ENCODE peak calls at places on chromosomes 2 and 18, in four cellular contexts. K is EL, U is transverse colon, T is GM12892. W is an unnamed sample.

GRCh38 chr2:75431276-75431675 is 129.5 kb downstream of the EVA1A start:
- DNase-seq in K (no peak), U (no peak), T (no peak), W (no peak)

GRCh38 chr2:20190862-20191713 is 33.8 kb downstream of the SDC1 start:
- DNase-seq in K (peak), U (peak), T (no peak), W (no peak)

GRCh38 chr18:76721207-76721996 is 101.0 kb upstream of the ZNF236 start:
- DNase-seq in K (no peak), U (no peak), T (no peak), W (no peak)

GRCh38 chr18:78090584-78090983 is 840.9 kb downstream of the GALR1 start:
- DNase-seq in K (no peak), U (no peak), T (no peak), W (no peak)

GRCh38 chr2:153551698-153552097 is 73.1 kb upstream of the RPRM start:
- DNase-seq in K (no peak), U (no peak), T (no peak), W (no peak)

GRCh38 chr2:224440988-224441387 is 39.1 kb upstream of the FAM124B start:
- DNase-seq in K (no peak), U (no peak), T (no peak), W (no peak)

GRCh38 chr2:239311132-239312040 is 89.4 kb downstream of the HDAC4 start:
- DNase-seq in K (no peak), U (peak), T (no peak), W (peak)

GRCh38 chr2:235170016-235170415 is 218.2 kb downstream of the SH3BP4 start:
- DNase-seq in K (peak), U (no peak), T (no peak), W (no peak)

GRCh38 chr2:3522851-3523481 is 3.6 kb upstream of the ADI1 start:
- DNase-seq in K (no peak), U (peak), T (no peak), W (no peak)

GRCh38 chr2:234952270-234953115 is 676 bp downstream of the SH3BP4 start:
- DNase-seq in K (no peak), U (peak), T (no peak), W (no peak)

GRCh38 chr2:203808041-203808750 is 59.4 kb upstream of the CTLA4 start:
- DNase-seq in K (peak), U (no peak), T (no peak), W (peak)

GRCh38 chr2:175976758-175977157 is 25.3 kb downstream of the LNPK start:
- DNase-seq in K (peak), U (no peak), T (no peak), W (no peak)

GRCh38 chr2:172462393-172463381 is 35.3 kb downstream of the ITGA6 start:
- DNase-seq in K (no peak), U (peak), T (no peak), W (no peak)

GRCh38 chr2:102187191-102188150 is 648 bp downstream of the IL1RL2 start:
- DNase-seq in K (peak), U (peak), T (no peak), W (no peak)

GRCh38 chr2:133485868-133486267 is 82.4 kb downstream of the NCKAP5 start:
- DNase-seq in K (no peak), U (no peak), T (no peak), W (no peak)

GRCh38 chr2:212538156-212539144 is at the start of gene ERBB4:
- DNase-seq in K (peak), U (no peak), T (no peak), W (no peak)

GRCh38 chr2:190766581-190766980 is 114.0 kb upstream of the GLS start:
- DNase-seq in K (no peak), U (no peak), T (no peak), W (no peak)

GRCh38 chr18:49177812-49178211 is 227.0 kb upstream of the SMAD7 start:
- DNase-seq in K (peak), U (no peak), T (no peak), W (no peak)

GRCh38 chr2:24176326-24176725 is 1.5 kb downstream of the FAM228A start:
- DNase-seq in K (no peak), U (no peak), T (no peak), W (no peak)

GRCh38 chr2:20593072-20594034 is 57.5 kb downstream of the HS1BP3 start:
- DNase-seq in K (peak), U (peak), T (no peak), W (no peak)

GRCh38 chr2:67625671-67626070 is 228.5 kb downstream of the ETAA1 start:
- DNase-seq in K (peak), U (no peak), T (no peak), W (no peak)

GRCh38 chr2:120343100-120343432 is 2.9 kb upstream of the INHBB start:
- DNase-seq in K (no peak), U (no peak), T (no peak), W (no peak)

GRCh38 chr2:96119389-96119751 is 3.0 kb upstream of the ADRA2B start:
- DNase-seq in K (no peak), U (no peak), T (no peak), W (no peak)

GRCh38 chr18:3653859-3654441 is 204.0 kb downstream of the TGIF1 start:
- DNase-seq in K (no peak), U (no peak), T (no peak), W (no peak)